ENCODE peak calls at places on chromosomes 16 and 17, in nine cellular contexts. L is HFF-Myc; B is psoas muscle; Z is MCF 10A; H is breast epithelium; F is glutamatergic neuron; T is endothelial cell; U is CD8-positive, alpha-beta T cell; Q is body of pancreas. C is an unnamed sample.

GRCh38 chr16:10883004-10883403 is 6.0 kb downstream of the CIITA start:
- DNase-seq in L (no peak), B (no peak), Z (no peak), H (no peak), F (no peak), T (no peak), U (no peak), Q (no peak), C (no peak)

GRCh38 chr17:58378895-58379824 is 27.2 kb upstream of the SUPT4H1 start:
- DNase-seq in L (no peak), B (no peak), Z (no peak), H (no peak), F (no peak), T (no peak), U (no peak), Q (no peak), C (no peak)

GRCh38 chr17:12514596-12514995 is 151.1 kb upstream of the MYOCD start:
- DNase-seq in L (no peak), B (no peak), Z (no peak), H (no peak), F (no peak), T (no peak), U (no peak), Q (no peak), C (no peak)

GRCh38 chr17:37259030-37259735 is 116.6 kb upstream of the C17orf78 start:
- DNase-seq in L (no peak), B (no peak), Z (no peak), H (no peak), F (no peak), T (no peak), U (no peak), Q (no peak), C (peak)

GRCh38 chr17:1094591-1094990 is 85.2 kb downstream of the ABR start:
- DNase-seq in L (no peak), B (no peak), Z (no peak), H (no peak), F (no peak), T (no peak), U (no peak), Q (no peak), C (no peak)

GRCh38 chr16:66706506-66706880 is 9.9 kb upstream of the CMTM4 start:
- DNase-seq in L (no peak), B (peak), Z (no peak), H (peak), F (no peak), T (no peak), U (no peak), Q (no peak), C (no peak)

GRCh38 chr16:5058476-5058875 is 7.3 kb downstream of the C16orf89 start:
- DNase-seq in L (no peak), B (no peak), Z (no peak), H (no peak), F (peak), T (peak), U (no peak), Q (no peak), C (no peak)

GRCh38 chr17:10050597-10051101 is 145.6 kb upstream of the RCVRN start:
- DNase-seq in L (peak), B (no peak), Z (no peak), H (no peak), F (no peak), T (peak), U (no peak), Q (no peak), C (no peak)

GRCh38 chr17:2980211-2980903 is 83.0 kb downstream of the OR1D5 start:
- DNase-seq in L (no peak), B (no peak), Z (no peak), H (no peak), F (no peak), T (no peak), U (no peak), Q (no peak), C (no peak)

GRCh38 chr17:66716236-66717026 is 118.5 kb upstream of the CACNG5 start:
- DNase-seq in L (no peak), B (no peak), Z (no peak), H (no peak), F (peak), T (peak), U (no peak), Q (no peak), C (no peak)

GRCh38 chr16:89949121-89949742 is 677 bp downstream of the DEF8 start:
- DNase-seq in L (no peak), B (no peak), Z (no peak), H (no peak), F (no peak), T (no peak), U (no peak), Q (no peak), C (no peak)

GRCh38 chr16:81905277-81905676 is 106.0 kb downstream of the SDR42E1 start:
- DNase-seq in L (no peak), B (no peak), Z (no peak), H (no peak), F (no peak), T (no peak), U (no peak), Q (no peak), C (no peak)

GRCh38 chr17:681738-682137 is 32.9 kb downstream of the VPS53 start:
- DNase-seq in L (no peak), B (no peak), Z (no peak), H (no peak), F (no peak), T (no peak), U (no peak), Q (no peak), C (no peak)

GRCh38 chr17:68511254-68511670 is 968 bp upstream of the PRKAR1A start:
- DNase-seq in L (peak), B (no peak), Z (no peak), H (no peak), F (no peak), T (no peak), U (no peak), Q (no peak), C (no peak)

GRCh38 chr16:82801361-82801760 is 174.6 kb downstream of the CDH13 start:
- DNase-seq in L (no peak), B (no peak), Z (no peak), H (no peak), F (no peak), T (no peak), U (no peak), Q (no peak), C (peak)

GRCh38 chr17:38915639-38915995 is 9.8 kb upstream of the LASP1NB start:
- DNase-seq in L (no peak), B (no peak), Z (no peak), H (peak), F (no peak), T (no peak), U (no peak), Q (no peak), C (no peak)

GRCh38 chr16:19153876-19154275 is 14.2 kb upstream of the SYT17 start:
- DNase-seq in L (no peak), B (no peak), Z (no peak), H (no peak), F (no peak), T (no peak), U (no peak), Q (no peak), C (no peak)

GRCh38 chr17:27457731-27458523 is 1.7 kb downstream of the KSR1 start:
- DNase-seq in L (peak), B (no peak), Z (no peak), H (no peak), F (peak), T (peak), U (no peak), Q (no peak), C (no peak)

GRCh38 chr17:19260958-19261357 is 23.8 kb downstream of the EPN2 start:
- DNase-seq in L (no peak), B (no peak), Z (peak), H (no peak), F (no peak), T (no peak), U (no peak), Q (no peak), C (peak)

GRCh38 chr17:12089809-12090384 is 69.2 kb downstream of the MAP2K4 start:
- DNase-seq in L (peak), B (no peak), Z (peak), H (no peak), F (no peak), T (no peak), U (no peak), Q (no peak), C (peak)

DNA sequence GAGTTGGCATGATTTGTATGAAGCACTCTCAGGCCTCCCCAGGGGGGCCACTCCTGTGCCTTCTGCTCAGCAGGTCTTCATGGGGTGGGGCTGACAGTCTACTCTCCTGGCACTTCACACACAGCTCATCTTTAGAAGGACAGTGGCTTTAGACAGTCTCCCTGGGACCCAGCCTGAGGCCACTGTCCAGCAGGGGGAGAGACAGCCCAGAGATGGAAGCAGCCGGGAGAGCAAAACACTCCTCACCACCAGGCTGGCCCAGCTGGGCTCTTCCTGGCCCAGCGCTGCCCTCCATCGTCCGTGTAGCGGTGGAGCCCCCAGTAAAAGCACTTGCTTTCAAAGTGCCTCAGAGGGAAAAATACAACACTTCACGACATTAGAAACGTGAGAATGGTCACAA is 62.0 kb upstream of the CRHR1 start:
- DNase-seq in L (no peak), B (no peak), Z (peak), H (no peak), F (peak), T (peak), U (no peak), Q (no peak), C (no peak)
- TF ChIP-seq CTCF in L (peak), B (peak), Z (no peak), H (no peak), F (peak), T (peak), U (no peak), Q (no peak), C (no peak)

GRCh38 chr17:47829870-47830269 is 1.5 kb downstream of the MRPL10 start:
- DNase-seq in L (no peak), B (no peak), Z (no peak), H (no peak), F (no peak), T (no peak), U (no peak), Q (no peak), C (no peak)

GRCh38 chr17:47834756-47835155 is 3.3 kb downstream of the LRRC46 start:
- DNase-seq in L (no peak), B (no peak), Z (no peak), H (no peak), F (no peak), T (no peak), U (no peak), Q (no peak), C (no peak)

GRCh38 chr17:47830396-47830907 is 889 bp downstream of the MRPL10 start:
- DNase-seq in L (no peak), B (peak), Z (no peak), H (no peak), F (no peak), T (no peak), U (no peak), Q (no peak), C (no peak)

GRCh38 chr17:47831934-47832327 is 461 bp downstream of the LRRC46 start:
- DNase-seq in L (no peak), B (peak), Z (no peak), H (no peak), F (no peak), T (no peak), U (no peak), Q (no peak), C (no peak)

DNA sequence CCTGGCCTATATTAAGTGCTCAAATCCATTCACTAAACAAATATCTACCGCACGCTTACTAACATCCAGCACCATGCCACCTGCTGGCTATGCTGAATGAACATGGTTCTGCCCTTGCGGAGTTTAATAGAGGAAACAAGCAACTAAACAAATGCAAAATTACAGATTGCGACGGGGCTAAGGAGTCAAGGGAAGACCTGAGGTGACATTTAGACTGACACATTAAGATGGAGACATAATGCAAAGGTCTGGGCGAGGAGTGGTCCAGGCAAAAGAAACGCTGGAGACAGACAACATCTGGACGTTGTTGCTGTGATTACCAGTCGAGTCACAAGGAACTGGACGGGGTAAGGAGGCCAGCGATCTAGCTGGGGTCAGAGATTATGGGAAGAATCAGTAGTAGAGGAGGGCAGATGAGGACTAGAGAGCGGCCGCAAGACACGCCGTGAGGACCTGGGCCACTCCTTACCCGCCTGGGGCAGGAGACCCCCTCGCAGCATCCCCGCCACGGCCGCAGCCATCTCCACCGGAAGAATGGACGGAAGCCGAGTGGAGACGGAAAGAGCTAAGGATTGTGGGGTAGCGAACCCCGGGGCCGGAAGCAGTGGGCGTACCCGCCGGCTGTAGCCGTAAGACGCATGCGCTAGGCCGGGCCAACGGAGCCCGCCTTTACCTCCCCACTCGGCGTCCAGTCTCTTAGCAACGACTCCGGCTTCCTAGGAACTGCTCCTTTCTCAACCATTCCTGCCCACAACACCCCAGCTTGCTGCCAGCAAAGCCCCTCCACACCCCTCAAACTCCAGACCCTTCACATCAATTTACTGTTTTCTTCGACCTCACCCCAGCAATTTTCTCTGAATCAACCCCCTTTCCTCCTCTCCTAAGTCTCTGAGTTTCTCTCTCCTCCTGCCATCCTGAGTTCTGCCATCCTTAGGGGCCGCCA is at the start of the genes LRRC46 and MRPL10:
- DNase-seq in L (peak), B (peak), Z (peak), H (peak), F (peak), T (peak), U (peak), Q (peak), C (peak)
- TF ChIP-seq CTCF in L (peak), B (no peak), Z (peak), H (no peak), F (no peak), T (no peak), U (peak), Q (no peak), C (peak)

GRCh38 chr16:27228621-27229501 is 25.5 kb downstream of the KDM8 start:
- DNase-seq in L (no peak), B (peak), Z (no peak), H (no peak), F (peak), T (peak), U (no peak), Q (peak), C (no peak)
- TF ChIP-seq CTCF in L (no peak), B (peak), Z (no peak), H (no peak), F (no peak), T (no peak), U (no peak), Q (no peak), C (no peak)

DNA sequence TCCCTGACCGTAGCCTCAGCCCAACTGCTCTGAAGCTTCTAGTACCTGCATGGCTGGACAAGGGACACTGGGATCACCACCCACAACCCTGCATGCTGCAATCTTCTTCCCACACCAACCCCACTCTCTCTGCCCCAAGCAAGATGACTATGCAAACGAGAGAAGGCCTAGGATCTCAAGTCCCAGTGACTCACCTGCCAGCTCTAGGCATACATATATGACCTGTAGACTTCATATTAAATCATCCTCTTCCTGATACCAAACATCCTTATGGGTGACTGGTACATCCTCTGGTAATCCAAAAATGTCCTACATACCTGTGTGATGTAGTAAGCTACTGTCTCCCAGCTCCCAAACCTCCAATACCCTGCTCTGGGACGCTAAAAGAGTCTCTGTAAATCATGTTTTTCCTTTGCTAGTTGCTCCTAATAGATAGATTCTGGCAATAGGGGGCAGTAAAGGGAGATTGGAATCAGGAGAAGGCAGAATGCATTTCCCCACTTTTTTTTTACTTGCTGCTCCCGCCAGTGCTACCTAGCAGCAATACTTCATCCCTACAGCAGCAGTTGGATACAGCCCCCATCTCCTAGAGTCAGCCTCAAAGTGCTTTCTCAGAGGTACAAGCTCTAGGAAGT is 43.4 kb upstream of the SOX9 start:
- DNase-seq in L (no peak), B (no peak), Z (peak), H (no peak), F (no peak), T (no peak), U (no peak), Q (no peak), C (peak)
- TF ChIP-seq CTCF in L (no peak), B (no peak), Z (no peak), H (no peak), F (no peak), T (no peak), U (no peak), Q (no peak), C (peak)

GRCh38 chr17:71085238-71086033 is 916.1 kb downstream of the KCNJ2 start:
- DNase-seq in L (no peak), B (no peak), Z (peak), H (no peak), F (peak), T (peak), U (no peak), Q (peak), C (peak)
- TF ChIP-seq CTCF in L (peak), B (no peak), Z (peak), H (no peak), F (peak), T (peak), U (no peak), Q (no peak), C (peak)